ENCODE peak calls at places on chromosomes 7 and 10, in ten cellular contexts. Q is A549, V is transverse colon, D is vagina, M is ovary, C is gastrocnemius medialis, K is IMR-90, R is uterus, Y is thyroid gland, O is tibial nerve. B is an unnamed sample.

GRCh38 chr7:106365252-106366005 is 80.6 kb upstream of the NAMPT start:
- DNase-seq in K (no peak), Q (peak), Y (no peak), V (peak), O (no peak), R (no peak), D (no peak), M (no peak), C (no peak), B (no peak)

GRCh38 chr7:1666779-1667565 is 3.1 kb upstream of the ELFN1 start:
- DNase-seq in O (no peak), C (no peak), Q (peak), D (no peak), K (no peak), M (no peak), Y (no peak), R (peak), V (no peak), B (peak)

GRCh38 chr10:71638087-71638576 is 81.4 kb downstream of the C10orf105 start:
- DNase-seq in K (no peak), C (no peak), V (peak), D (no peak), Y (no peak), R (no peak), Q (no peak), M (no peak), O (no peak), B (peak)

GRCh38 chr7:98213296-98213873 is 2.1 kb downstream of the BHLHA15 start:
- DNase-seq in K (no peak), M (no peak), R (peak), V (no peak), D (no peak), Q (no peak), Y (no peak), O (no peak), C (no peak), B (no peak)

GRCh38 chr7:120981888-120982615 is 6.5 kb upstream of the CPED1 start:
- DNase-seq in R (no peak), C (no peak), K (peak), D (no peak), O (no peak), Y (no peak), V (no peak), M (no peak), Q (no peak), B (no peak)

GRCh38 chr10:122939819-122940543 is 14.0 kb downstream of the C10orf88 start:
- DNase-seq in Q (no peak), V (no peak), O (no peak), R (no peak), M (no peak), C (no peak), D (no peak), K (peak), Y (no peak), B (no peak)

GRCh38 chr7:99855236-99855635 is 21.6 kb downstream of the OR2AE1 start:
- DNase-seq in R (no peak), O (no peak), K (no peak), C (no peak), Y (no peak), M (no peak), D (no peak), Q (no peak), V (no peak), B (no peak)

GRCh38 chr7:150410680-150411346 is 31.7 kb downstream of the ZNF775 start:
- DNase-seq in C (no peak), Y (peak), R (no peak), Q (no peak), K (no peak), D (no peak), V (no peak), M (no peak), O (no peak), B (no peak)

GRCh38 chr10:15842493-15843169 is 17.7 kb downstream of the MINDY3 start:
- DNase-seq in C (no peak), M (no peak), V (no peak), K (peak), Y (no peak), O (no peak), R (no peak), Q (no peak), D (no peak), B (no peak)

GRCh38 chr7:44279286-44279685 is 46.1 kb downstream of the CAMK2B start:
- DNase-seq in Q (no peak), C (peak), M (peak), V (no peak), K (no peak), Y (peak), O (no peak), R (peak), D (no peak), B (no peak)

GRCh38 chr7:106290319-106290718 is 5.5 kb upstream of the NAMPT start:
- DNase-seq in K (no peak), V (peak), R (no peak), M (no peak), O (no peak), D (no peak), Q (no peak), Y (no peak), C (no peak), B (peak)

GRCh38 chr10:60778214-60778977 is at the start of gene CDK1:
- DNase-seq in D (peak), Y (peak), M (peak), K (peak), O (peak), R (peak), C (peak), Q (peak), V (peak), B (peak)
- TF ChIP-seq POLR2A in D (no peak), Y (no peak), M (no peak), K (peak), O (peak), R (peak), C (no peak), Q (peak), V (no peak), B (peak)

GRCh38 chr7:79451580-79451979 is 1.9 kb downstream of the MAGI2 start:
- DNase-seq in M (no peak), C (no peak), D (no peak), K (peak), Q (no peak), R (no peak), V (no peak), O (no peak), Y (no peak), B (no peak)
- H3K4me3 ChIP-seq in M (peak), C (peak), D (peak), K (peak), Q (peak), R (peak), V (peak), O (peak), Y (peak), B (peak)

DNA sequence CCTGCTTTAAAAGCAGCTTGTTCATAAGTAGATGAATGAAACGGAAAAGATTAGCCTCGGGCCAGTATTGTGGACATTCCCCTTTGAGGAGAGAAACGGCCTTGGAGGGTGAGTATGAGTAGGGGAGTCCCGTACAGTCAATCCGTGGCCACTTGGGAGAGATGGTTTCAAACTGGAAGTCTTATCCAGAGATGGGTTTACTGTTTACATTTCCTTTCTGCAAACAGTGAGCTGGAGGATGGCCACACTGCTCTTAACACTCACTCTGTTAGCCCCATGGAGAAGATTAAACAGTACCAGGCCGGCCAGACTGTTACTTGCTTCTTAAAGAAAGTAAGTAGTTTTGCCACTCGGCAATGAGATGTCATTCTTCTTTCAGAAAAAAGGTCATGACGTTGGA is 20.3 kb downstream of the CALHM2 start:
- DNase-seq in Y (no peak), Q (no peak), R (no peak), O (no peak), D (no peak), M (no peak), K (peak), C (no peak), V (no peak), B (no peak)
- H3K27ac ChIP-seq in Y (no peak), Q (no peak), R (no peak), O (no peak), D (no peak), M (no peak), K (no peak), C (no peak), V (no peak), B (no peak)

GRCh38 chr10:103350522-103351260 is at the start of gene PCGF6:
- DNase-seq in Y (peak), O (peak), V (peak), Q (peak), R (peak), D (no peak), K (peak), M (peak), C (peak), B (peak)
- TF ChIP-seq POLR2A in Y (peak), O (no peak), V (no peak), Q (peak), R (peak), D (no peak), K (no peak), M (no peak), C (no peak), B (no peak)

GRCh38 chr7:52447781-52448180 is 587.7 kb upstream of the POM121L12 start:
- DNase-seq in V (no peak), C (no peak), R (no peak), D (no peak), Y (no peak), Q (no peak), K (no peak), M (no peak), O (no peak), B (no peak)
- H3K4me3 ChIP-seq in V (no peak), C (no peak), R (no peak), D (no peak), Y (no peak), Q (no peak), K (no peak), M (no peak), O (no peak), B (no peak)